ENCODE peak calls at places on chromosomes 3 and 15, in five cellular contexts. One of them, this sample, is unnamed.

GRCh38 chr3:160403796-160404510 is 4.5 kb downstream of the SMC4 start:
- DNase-seq in left ventricle myocardium inferior: no peak
- DNase-seq in CD8-positive, alpha-beta memory T cell: no peak
- DNase-seq in heart right ventricle: no peak
- DNase-seq in upper lobe of right lung: no peak
- DNase-seq in this sample: no peak

GRCh38 chr3:197352382-197352781 is 54.0 kb upstream of the DLG1 start:
- DNase-seq in left ventricle myocardium inferior: peak; percentile 71
- DNase-seq in CD8-positive, alpha-beta memory T cell: no peak
- DNase-seq in heart right ventricle: peak; percentile 70
- DNase-seq in upper lobe of right lung: no peak
- DNase-seq in this sample: no peak

GRCh38 chr3:139559541-139559940 is 20.0 kb upstream of the RBP1 start:
- DNase-seq in left ventricle myocardium inferior: no peak
- DNase-seq in CD8-positive, alpha-beta memory T cell: no peak
- DNase-seq in heart right ventricle: no peak
- DNase-seq in upper lobe of right lung: no peak
- DNase-seq in this sample: no peak

GRCh38 chr3:52897130-52898109 is at the start of gene STIMATE:
- DNase-seq in left ventricle myocardium inferior: peak; percentile 91
- DNase-seq in CD8-positive, alpha-beta memory T cell: peak; percentile 90
- DNase-seq in heart right ventricle: peak; percentile 90
- DNase-seq in upper lobe of right lung: peak; percentile 96
- DNase-seq in this sample: peak; percentile 86

GRCh38 chr3:143928541-143929255 is 42.9 kb upstream of the DIPK2A start:
- DNase-seq in left ventricle myocardium inferior: no peak
- DNase-seq in CD8-positive, alpha-beta memory T cell: no peak
- DNase-seq in heart right ventricle: no peak
- DNase-seq in upper lobe of right lung: no peak
- DNase-seq in this sample: no peak

GRCh38 chr3:11721114-11721440 is 77.4 kb upstream of the VGLL4 start:
- DNase-seq in left ventricle myocardium inferior: no peak
- DNase-seq in CD8-positive, alpha-beta memory T cell: no peak
- DNase-seq in heart right ventricle: no peak
- DNase-seq in upper lobe of right lung: no peak
- DNase-seq in this sample: no peak

GRCh38 chr3:195900426-195901355 is 7.7 kb downstream of the TNK2 start:
- DNase-seq in left ventricle myocardium inferior: peak; percentile 57
- DNase-seq in CD8-positive, alpha-beta memory T cell: no peak
- DNase-seq in heart right ventricle: peak; percentile 56
- DNase-seq in upper lobe of right lung: peak; percentile 84
- DNase-seq in this sample: peak; percentile 72

GRCh38 chr3:17894434-17895060 is 152.1 kb upstream of the TBC1D5 start:
- DNase-seq in left ventricle myocardium inferior: no peak
- DNase-seq in CD8-positive, alpha-beta memory T cell: no peak
- DNase-seq in heart right ventricle: no peak
- DNase-seq in upper lobe of right lung: no peak
- DNase-seq in this sample: no peak

GRCh38 chr3:119195911-119196310 is 22.5 kb downstream of the UPK1B start:
- DNase-seq in left ventricle myocardium inferior: no peak
- DNase-seq in CD8-positive, alpha-beta memory T cell: no peak
- DNase-seq in heart right ventricle: no peak
- DNase-seq in upper lobe of right lung: no peak
- DNase-seq in this sample: no peak

GRCh38 chr3:126245811-126246727 is 65.7 kb upstream of the ALDH1L1 start:
- DNase-seq in left ventricle myocardium inferior: no peak
- DNase-seq in CD8-positive, alpha-beta memory T cell: no peak
- DNase-seq in heart right ventricle: peak; percentile 48
- DNase-seq in upper lobe of right lung: peak; percentile 67
- DNase-seq in this sample: no peak

GRCh38 chr3:43019168-43019765 is 40.2 kb downstream of the GASK1A start:
- DNase-seq in left ventricle myocardium inferior: no peak
- DNase-seq in CD8-positive, alpha-beta memory T cell: no peak
- DNase-seq in heart right ventricle: no peak
- DNase-seq in upper lobe of right lung: no peak
- DNase-seq in this sample: no peak

GRCh38 chr3:170942011-170942410 is 33.6 kb upstream of the EIF5A2 start:
- DNase-seq in left ventricle myocardium inferior: no peak
- DNase-seq in CD8-positive, alpha-beta memory T cell: no peak
- DNase-seq in heart right ventricle: no peak
- DNase-seq in upper lobe of right lung: no peak
- DNase-seq in this sample: no peak

GRCh38 chr3:10344944-10345575 is 24.1 kb upstream of the SEC13 start:
- DNase-seq in left ventricle myocardium inferior: no peak
- DNase-seq in CD8-positive, alpha-beta memory T cell: no peak
- DNase-seq in heart right ventricle: no peak
- DNase-seq in upper lobe of right lung: no peak
- DNase-seq in this sample: no peak
- H3K27ac ChIP-seq in left ventricle myocardium inferior: no peak overlapping the region
- H3K27ac ChIP-seq in CD8-positive, alpha-beta memory T cell: no peak overlapping the region
- H3K27ac ChIP-seq in heart right ventricle: no peak overlapping the region
- H3K27ac ChIP-seq in upper lobe of right lung: no peak overlapping the region
- H3K27ac ChIP-seq in this sample: no peak overlapping the region

GRCh38 chr15:100930306-100930848 is 11.2 kb downstream of the LRRK1 start:
- DNase-seq in left ventricle myocardium inferior: no peak
- DNase-seq in CD8-positive, alpha-beta memory T cell: no peak
- DNase-seq in heart right ventricle: no peak
- DNase-seq in upper lobe of right lung: no peak
- DNase-seq in this sample: no peak

GRCh38 chr15:100934166-100934565 is 15.0 kb downstream of the LRRK1 start:
- DNase-seq in left ventricle myocardium inferior: no peak
- DNase-seq in CD8-positive, alpha-beta memory T cell: no peak
- DNase-seq in heart right ventricle: no peak
- DNase-seq in upper lobe of right lung: no peak
- DNase-seq in this sample: no peak

GRCh38 chr15:100931143-100931890 is 12.2 kb downstream of the LRRK1 start:
- DNase-seq in left ventricle myocardium inferior: no peak
- DNase-seq in CD8-positive, alpha-beta memory T cell: no peak
- DNase-seq in heart right ventricle: no peak
- DNase-seq in upper lobe of right lung: no peak
- DNase-seq in this sample: no peak

GRCh38 chr15:100934735-100935134 is 15.6 kb downstream of the LRRK1 start:
- DNase-seq in left ventricle myocardium inferior: no peak
- DNase-seq in CD8-positive, alpha-beta memory T cell: no peak
- DNase-seq in heart right ventricle: no peak
- DNase-seq in upper lobe of right lung: no peak
- DNase-seq in this sample: no peak

GRCh38 chr15:100932676-100933348 is 13.7 kb downstream of the LRRK1 start:
- DNase-seq in left ventricle myocardium inferior: no peak
- DNase-seq in CD8-positive, alpha-beta memory T cell: no peak
- DNase-seq in heart right ventricle: no peak
- DNase-seq in upper lobe of right lung: no peak
- DNase-seq in this sample: no peak
- H3K27ac ChIP-seq in left ventricle myocardium inferior: no peak overlapping the region
- H3K27ac ChIP-seq in CD8-positive, alpha-beta memory T cell: no peak overlapping the region
- H3K27ac ChIP-seq in heart right ventricle: no peak overlapping the region
- H3K27ac ChIP-seq in upper lobe of right lung: no peak overlapping the region
- H3K27ac ChIP-seq in this sample: no peak overlapping the region

GRCh38 chr15:62935300-62936081 is 107.1 kb upstream of the TPM1 start:
- DNase-seq in left ventricle myocardium inferior: no peak
- DNase-seq in CD8-positive, alpha-beta memory T cell: no peak
- DNase-seq in heart right ventricle: no peak
- DNase-seq in upper lobe of right lung: no peak
- DNase-seq in this sample: no peak
- H3K27ac ChIP-seq in left ventricle myocardium inferior: no peak overlapping the region
- H3K27ac ChIP-seq in CD8-positive, alpha-beta memory T cell: no peak overlapping the region
- H3K27ac ChIP-seq in heart right ventricle: no peak overlapping the region
- H3K27ac ChIP-seq in upper lobe of right lung: no peak overlapping the region
- H3K27ac ChIP-seq in this sample: no peak overlapping the region

GRCh38 chr3:114411811-114412803 is 118.3 kb downstream of the TIGIT start:
- DNase-seq in left ventricle myocardium inferior: no peak
- DNase-seq in CD8-positive, alpha-beta memory T cell: no peak
- DNase-seq in heart right ventricle: no peak
- DNase-seq in upper lobe of right lung: no peak
- DNase-seq in this sample: no peak
- H3K27ac ChIP-seq in left ventricle myocardium inferior: peak overlapping the region; percentile 60
- H3K27ac ChIP-seq in CD8-positive, alpha-beta memory T cell: no peak overlapping the region
- H3K27ac ChIP-seq in heart right ventricle: peak overlapping the region; percentile 49
- H3K27ac ChIP-seq in upper lobe of right lung: peak overlapping the region; percentile 8
- H3K27ac ChIP-seq in this sample: no peak overlapping the region

GRCh38 chr3:149969945-149970715 is 565 bp downstream of the PFN2 start:
- DNase-seq in left ventricle myocardium inferior: peak; percentile 84
- DNase-seq in CD8-positive, alpha-beta memory T cell: peak; percentile 86
- DNase-seq in heart right ventricle: peak; percentile 83
- DNase-seq in upper lobe of right lung: peak; percentile 91
- DNase-seq in this sample: peak; percentile 84

GRCh38 chr3:149970716-149971402 is at the start of gene PFN2:
- DNase-seq in left ventricle myocardium inferior: peak; percentile 78
- DNase-seq in CD8-positive, alpha-beta memory T cell: peak; percentile 74
- DNase-seq in heart right ventricle: peak; percentile 78
- DNase-seq in upper lobe of right lung: peak; percentile 83
- DNase-seq in this sample: peak; percentile 32

GRCh38 chr3:149967067-149967685 is 3.5 kb downstream of the PFN2 start:
- DNase-seq in left ventricle myocardium inferior: no peak
- DNase-seq in CD8-positive, alpha-beta memory T cell: no peak
- DNase-seq in heart right ventricle: no peak
- DNase-seq in upper lobe of right lung: no peak
- DNase-seq in this sample: no peak

GRCh38 chr3:149969110-149969944 is 1.4 kb downstream of the PFN2 start:
- DNase-seq in left ventricle myocardium inferior: peak; percentile 25
- DNase-seq in CD8-positive, alpha-beta memory T cell: no peak
- DNase-seq in heart right ventricle: no peak
- DNase-seq in upper lobe of right lung: no peak
- DNase-seq in this sample: no peak

DNA sequence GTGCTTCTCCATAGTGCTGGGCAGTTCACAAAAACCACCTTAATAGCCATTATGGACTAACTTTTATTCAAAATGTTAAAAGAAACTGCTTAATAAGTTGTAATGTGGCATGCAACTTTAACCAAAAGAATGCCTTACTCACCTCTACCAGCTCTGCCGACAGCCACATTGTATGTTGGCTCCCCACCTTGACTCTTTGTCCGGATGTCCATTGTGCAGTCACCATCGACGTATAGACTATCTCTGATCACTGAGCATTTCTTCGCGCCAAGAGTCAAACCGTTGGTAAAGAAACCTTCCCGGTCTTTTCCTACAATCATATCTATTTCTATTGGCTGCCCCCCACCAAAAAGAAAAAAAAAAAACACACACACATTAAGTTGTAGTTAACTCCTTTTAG is 2.5 kb downstream of the PFN2 start:
- DNase-seq in left ventricle myocardium inferior: no peak
- DNase-seq in CD8-positive, alpha-beta memory T cell: no peak
- DNase-seq in heart right ventricle: no peak
- DNase-seq in upper lobe of right lung: no peak
- DNase-seq in this sample: no peak
- H3K27ac ChIP-seq in left ventricle myocardium inferior: peak overlapping the region; percentile 96
- H3K27ac ChIP-seq in CD8-positive, alpha-beta memory T cell: no peak overlapping the region
- H3K27ac ChIP-seq in heart right ventricle: peak overlapping the region; percentile 96
- H3K27ac ChIP-seq in upper lobe of right lung: no peak overlapping the region
- H3K27ac ChIP-seq in this sample: no peak overlapping the region

GRCh38 chr15:98551936-98552562 is 96.3 kb upstream of the IGF1R start:
- DNase-seq in left ventricle myocardium inferior: no peak
- DNase-seq in CD8-positive, alpha-beta memory T cell: no peak
- DNase-seq in heart right ventricle: no peak
- DNase-seq in upper lobe of right lung: no peak
- DNase-seq in this sample: no peak
- H3K27ac ChIP-seq in left ventricle myocardium inferior: no peak overlapping the region
- H3K27ac ChIP-seq in CD8-positive, alpha-beta memory T cell: no peak overlapping the region
- H3K27ac ChIP-seq in heart right ventricle: no peak overlapping the region
- H3K27ac ChIP-seq in upper lobe of right lung: no peak overlapping the region
- H3K27ac ChIP-seq in this sample: no peak overlapping the region